ENCODE peak calls at places on chromosomes 13 and 19, in six cellular contexts. A, C, L, N, K and Y are unnamed samples.

GRCh38 chr13:73984949-73985691 is 149.1 kb downstream of the KLF12 start:
- DNase-seq in C (no peak), A (no peak), L (no peak), K (no peak), N (no peak), Y (no peak)

GRCh38 chr19:6724631-6725185 is 4.3 kb upstream of the C3 start:
- DNase-seq in C (no peak), K (no peak), A (no peak), N (no peak), L (no peak), Y (no peak)

GRCh38 chr13:74036373-74036772 is 97.8 kb downstream of the KLF12 start:
- DNase-seq in C (peak; percentile 27), N (no peak), L (no peak), A (no peak), K (no peak), Y (no peak)

GRCh38 chr19:35908977-35909683 is 1.0 kb upstream of the TYROBP start:
- DNase-seq in K (no peak), L (no peak), A (no peak), N (peak; percentile 59), C (no peak), Y (no peak)

GRCh38 chr19:39566064-39566463 is 26.1 kb upstream of the EID2 start:
- DNase-seq in C (no peak), N (no peak), L (no peak), K (no peak), A (no peak), Y (no peak)

GRCh38 chr13:105642511-105642958 is 892.9 kb downstream of the EFNB2 start:
- DNase-seq in A (no peak), L (peak; percentile 13), K (no peak), C (no peak), N (no peak), Y (no peak)

GRCh38 chr19:36627057-36627456 is 21.9 kb downstream of the ZNF382 start:
- DNase-seq in C (no peak), N (no peak), L (no peak), A (no peak), K (no peak), Y (no peak)

GRCh38 chr19:58558066-58558622 is at the start of gene UBE2M:
- DNase-seq in C (no peak), L (no peak), A (no peak), K (no peak), N (peak; percentile 83), Y (no peak)

GRCh38 chr13:40116008-40116407 is 460.5 kb downstream of the COG6 start:
- DNase-seq in L (peak; percentile 60), A (peak; percentile 73), C (no peak), N (peak; percentile 61), K (peak; percentile 48), Y (no peak)

GRCh38 chr19:10961073-10961762 is 388 bp downstream of the SMARCA4 start:
- DNase-seq in N (peak; percentile 52), L (no peak), K (no peak), A (no peak), C (no peak), Y (peak; percentile 90)

GRCh38 chr19:10093295-10094186 is 7.4 kb downstream of the SHFL start:
- DNase-seq in A (no peak), C (no peak), K (no peak), L (no peak), N (peak; percentile 27), Y (no peak)

GRCh38 chr13:85501616-85502015 is 297.6 kb downstream of the SLITRK6 start:
- DNase-seq in L (no peak), A (no peak), C (no peak), N (no peak), K (no peak), Y (no peak)

GRCh38 chr19:46372901-46373572 is 26.1 kb downstream of the PPP5C start:
- DNase-seq in A (no peak), K (no peak), C (no peak), L (peak; percentile 86), N (no peak), Y (no peak)

GRCh38 chr13:95481051-95481775 is 71.3 kb upstream of the CLDN10 start:
- DNase-seq in K (no peak), C (no peak), L (no peak), A (no peak), N (no peak), Y (no peak)

GRCh38 chr19:6032827-6033226 is 54.9 kb upstream of the RANBP3 start:
- DNase-seq in C (no peak), A (no peak), N (no peak), K (no peak), L (no peak), Y (no peak)

GRCh38 chr19:14141041-14141440 is 4.7 kb upstream of the ASF1B start:
- DNase-seq in K (no peak), N (no peak), L (no peak), A (no peak), C (no peak), Y (no peak)

GRCh38 chr13:113110048-113110851 is 4.7 kb downstream of the F7 start:
- DNase-seq in A (no peak), N (no peak), K (no peak), L (no peak), C (no peak), Y (peak; percentile 75)

GRCh38 chr19:49635530-49636229 is 4.3 kb downstream of the RRAS start:
- DNase-seq in K (no peak), N (no peak), C (no peak), A (no peak), L (no peak), Y (no peak)

GRCh38 chr13:59746291-59746962 is 417.3 kb downstream of the DIAPH3 start:
- DNase-seq in C (no peak), N (no peak), L (no peak), A (no peak), K (no peak), Y (no peak)

GRCh38 chr19:58229255-58229639 is 533 bp downstream of the ZNF544 start:
- DNase-seq in A (peak; percentile 30), N (peak; percentile 61), C (no peak), L (peak; percentile 32), K (no peak), Y (peak; percentile 44)

DNA sequence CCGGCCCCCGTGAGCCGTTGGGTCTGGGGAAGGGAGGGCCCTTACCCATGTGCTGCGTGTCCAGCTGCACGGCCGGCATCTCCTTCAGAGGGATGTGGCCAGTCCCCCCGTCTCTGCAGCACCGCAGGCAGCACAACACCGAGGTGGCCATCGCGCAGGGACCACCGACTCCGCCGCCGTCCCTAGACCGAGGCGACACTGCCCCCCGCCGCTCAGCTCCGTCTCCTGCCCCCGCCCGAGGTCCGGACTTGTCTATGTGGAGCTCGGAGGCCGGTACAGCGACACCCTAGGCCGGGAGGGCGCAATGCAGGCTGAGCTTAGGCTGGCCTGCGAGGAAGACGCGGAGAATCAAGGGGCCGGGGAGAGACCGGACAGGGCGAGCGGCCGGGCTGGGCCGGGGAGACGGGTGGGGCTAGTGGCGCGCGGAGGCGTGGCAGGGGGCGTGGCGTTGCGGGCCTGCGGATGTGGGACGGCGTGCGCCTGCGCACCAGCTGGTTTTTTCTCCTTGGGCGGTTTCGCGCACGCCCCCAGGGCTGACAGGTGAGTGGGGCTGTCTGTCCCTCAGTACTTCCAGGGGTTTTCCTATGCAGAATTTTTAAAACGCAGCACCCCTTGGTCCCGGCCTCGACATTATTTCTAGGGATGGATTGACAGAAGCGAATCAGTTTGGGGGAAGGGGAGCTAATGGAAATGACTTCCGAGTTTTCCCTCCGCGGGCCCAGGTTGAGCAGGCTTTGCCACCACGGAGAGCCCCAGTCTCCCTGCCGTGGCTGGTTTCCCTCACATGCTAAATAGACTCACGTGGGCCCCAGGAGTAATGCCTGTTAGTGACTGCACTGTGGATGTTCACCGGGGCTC is at the start of gene SPRYD7:
- DNase-seq in C (peak; percentile 95), A (peak; percentile 95), K (peak; percentile 90), L (peak; percentile 50), N (peak; percentile 96), Y (peak; percentile 98)
- TF ChIP-seq CHD2 in C (no peak), A (no peak), K (peak; percentile 57), L (no peak), N (no peak), Y (peak; percentile 57)

GRCh38 chr19:1251503-1252220 is 3.3 kb downstream of the MIDN start:
- DNase-seq in K (no peak), N (peak; percentile 45), A (peak; percentile 90), L (no peak), C (no peak), Y (peak; percentile 65)
- TF ChIP-seq CHD2 in K (no peak), N (no peak), A (no peak), L (no peak), C (no peak), Y (no peak)

DNA sequence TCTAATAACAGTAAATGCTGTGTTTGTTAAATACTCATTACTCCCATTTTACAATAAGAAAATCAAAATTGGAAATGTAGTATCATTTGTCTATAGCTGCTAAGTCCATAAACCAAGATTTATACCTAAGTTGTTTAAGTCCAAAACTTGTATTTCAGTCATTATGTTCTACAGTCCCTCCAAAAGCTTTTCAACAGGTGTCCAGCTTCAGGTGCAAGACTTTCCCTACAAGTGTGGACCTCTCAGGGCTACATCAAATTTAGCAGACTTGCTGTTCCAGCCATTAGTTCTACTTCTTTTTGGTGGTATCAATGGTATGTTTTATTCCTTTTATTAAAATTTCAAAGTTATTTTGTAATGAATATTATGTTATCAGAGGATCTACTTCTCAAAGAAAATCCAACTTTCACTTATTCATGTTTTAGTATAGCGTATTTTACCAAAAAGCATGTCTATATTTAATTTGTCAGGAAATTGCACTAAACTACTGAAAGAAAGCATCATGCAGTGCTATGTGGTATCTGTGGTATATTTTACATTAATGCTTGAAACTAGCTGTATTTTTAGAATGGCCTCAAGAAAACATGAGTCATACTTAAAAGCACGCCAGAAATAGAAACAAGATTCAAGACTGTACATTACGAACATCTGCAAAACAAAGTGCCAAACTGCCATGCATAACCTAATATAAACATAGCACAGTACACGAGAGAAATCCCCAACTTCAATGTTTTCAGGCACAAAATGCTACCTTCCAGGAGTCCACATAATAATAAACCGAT is 44.5 kb downstream of the VWA8 start:
- DNase-seq in C (no peak), K (peak; percentile 89), L (no peak), N (peak; percentile 35), A (no peak), Y (no peak)
- TF ChIP-seq CHD2 in C (no peak), K (peak; percentile 85), L (no peak), N (no peak), A (no peak), Y (no peak)

GRCh38 chr19:30556230-30556711 is 184.1 kb downstream of the ZNF536 start:
- DNase-seq in K (no peak), N (no peak), L (no peak), A (no peak), C (no peak), Y (no peak)
- TF ChIP-seq CHD2 in K (no peak), N (no peak), L (no peak), A (no peak), C (no peak), Y (no peak)

DNA sequence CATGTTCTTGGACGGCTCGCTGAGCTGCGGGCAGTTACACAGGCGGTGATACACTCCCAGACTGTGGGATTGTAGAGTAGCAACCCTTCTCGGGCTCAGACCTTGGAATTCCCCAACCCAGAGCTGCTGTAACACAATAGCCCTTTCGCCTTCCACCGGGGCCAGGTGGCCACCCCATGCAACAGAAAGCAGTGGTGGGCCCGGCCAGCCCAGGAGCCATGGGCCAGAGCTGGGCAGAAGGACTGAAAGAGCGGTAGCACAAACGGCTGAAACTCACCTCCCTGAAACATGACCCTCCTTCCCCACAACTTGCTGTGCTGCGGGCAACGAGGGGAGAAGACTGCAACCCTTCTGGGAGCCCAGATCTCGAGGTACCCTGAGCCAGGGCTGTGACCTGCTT is 429.0 kb downstream of the SLITRK1 start:
- DNase-seq in L (no peak), A (no peak), N (no peak), C (no peak), K (no peak), Y (no peak)
- TF ChIP-seq CHD2 in L (no peak), A (no peak), N (no peak), C (no peak), K (no peak), Y (no peak)